ENCODE peak calls at places on chromosomes 1 and 21, in six cellular contexts. N is GM12891; I is stimulated activated CD4-positive, alpha-beta T cell treated with anti-CD3 and anti-CD28 coated beads, TNF-alpha, amount 100 ng/mL, for 1 hour; H is right atrium auricular region; U is body of pancreas; F is effector memory CD8-positive, alpha-beta T cell. V is an unnamed sample.

GRCh38 chr1:159986093-159986492 is 32.1 kb upstream of the SLAMF9 start:
- DNase-seq in N (no peak), I (no peak), H (no peak), U (no peak), F (no peak), V (no peak)

GRCh38 chr21:39346671-39347327 is 2.1 kb downstream of the HMGN1 start:
- DNase-seq in N (no peak), I (no peak), H (no peak), U (no peak), F (no peak), V (no peak)

GRCh38 chr21:38918629-38919346 is 113.1 kb downstream of the ETS2 start:
- DNase-seq in N (no peak), I (no peak), H (no peak), U (no peak), F (no peak), V (no peak)

GRCh38 chr21:42609806-42610205 is 43.6 kb upstream of the PDE9A start:
- DNase-seq in N (no peak), I (no peak), H (no peak), U (no peak), F (no peak), V (no peak)

GRCh38 chr1:150134537-150134936 is 15.2 kb upstream of the PLEKHO1 start:
- DNase-seq in N (no peak), I (no peak), H (no peak), U (no peak), F (no peak), V (no peak)

GRCh38 chr1:93588206-93588605 is 93.4 kb downstream of the BCAR3 start:
- DNase-seq in N (no peak), I (no peak), H (no peak), U (no peak), F (no peak), V (no peak)

GRCh38 chr1:25898223-25899015 is 7.8 kb downstream of the STMN1 start:
- DNase-seq in N (no peak), I (no peak), H (no peak), U (no peak), F (no peak), V (no peak)

GRCh38 chr1:206634365-206635079 is 814 bp upstream of the DYRK3 start:
- DNase-seq in N (no peak), I (peak; percentile 66), H (peak; percentile 97), U (peak; percentile 94), F (peak; percentile 73), V (peak; percentile 93)

GRCh38 chr1:158248122-158248521 is 6.1 kb upstream of the CD1A start:
- DNase-seq in N (peak; percentile 23), I (no peak), H (no peak), U (no peak), F (peak; percentile 5), V (no peak)

GRCh38 chr21:33769057-33769456 is 126.8 kb downstream of the ITSN1 start:
- DNase-seq in N (no peak), I (no peak), H (no peak), U (no peak), F (no peak), V (no peak)

GRCh38 chr1:41540886-41541591 is 56.6 kb upstream of the EDN2 start:
- DNase-seq in N (no peak), I (no peak), H (no peak), U (peak; percentile 4), F (no peak), V (no peak)

GRCh38 chr1:41728403-41729202 is 190.1 kb downstream of the HIVEP3 start:
- DNase-seq in N (peak; percentile 67), I (no peak), H (no peak), U (no peak), F (peak; percentile 59), V (no peak)

GRCh38 chr1:47582891-47583608 is 145.2 kb downstream of the FOXD2 start:
- DNase-seq in N (no peak), I (no peak), H (peak; percentile 49), U (no peak), F (no peak), V (peak; percentile 67)

GRCh38 chr1:28594661-28595411 is 2.8 kb downstream of the RAB42 start:
- DNase-seq in N (no peak), I (no peak), H (no peak), U (no peak), F (no peak), V (no peak)

GRCh38 chr1:226946285-226946684 is 6.2 kb downstream of the COQ8A start:
- DNase-seq in N (no peak), I (no peak), H (peak; percentile 55), U (no peak), F (no peak), V (no peak)

GRCh38 chr1:200354243-200354642 is 55.6 kb downstream of the ZNF281 start:
- DNase-seq in N (no peak), I (no peak), H (no peak), U (no peak), F (no peak), V (no peak)

GRCh38 chr1:115969509-115969908 is 6.8 kb upstream of the SLC22A15 start:
- DNase-seq in N (no peak), I (no peak), H (no peak), U (no peak), F (no peak), V (no peak)

GRCh38 chr1:55362558-55362957 is 147.4 kb upstream of the USP24 start:
- DNase-seq in N (no peak), I (no peak), H (no peak), U (no peak), F (no peak), V (no peak)

GRCh38 chr1:151606384-151606783 is 5.5 kb upstream of the SNX27 start:
- DNase-seq in N (no peak), I (no peak), H (no peak), U (no peak), F (no peak), V (no peak)

GRCh38 chr1:94039514-94039870 is 81.5 kb downstream of the ABCA4 start:
- DNase-seq in N (peak; percentile 36), I (peak; percentile 31), H (peak; percentile 88), U (peak; percentile 63), F (peak; percentile 39), V (no peak)

GRCh38 chr1:147824776-147825175 is 64.4 kb upstream of the GJA5 start:
- DNase-seq in N (no peak), I (no peak), H (no peak), U (no peak), F (no peak), V (no peak)

GRCh38 chr1:75589637-75590036 is 21.3 kb downstream of the SLC44A5 start:
- DNase-seq in N (no peak), I (no peak), H (no peak), U (no peak), F (no peak), V (no peak)

GRCh38 chr1:227756172-227756959 is 21.1 kb downstream of the SNAP47 start:
- DNase-seq in N (no peak), I (no peak), H (no peak), U (no peak), F (no peak), V (no peak)

V was measured in osteocyte.